ENCODE peak calls at places on chromosome 3, in nine cellular contexts. B is M059J; C is uterus; I is B cell; U is NCI-H2171; S is left cardiac atrium; G is AG09309; Q is fibroblast of lung; F is CD8-positive, alpha-beta memory T cell. V is an unnamed sample.

GRCh38 chr3:156837130-156837529 is 11.0 kb downstream of the LEKR1 start:
- DNase-seq in B (peak), C (no peak), I (no peak), U (no peak), S (no peak), G (no peak), Q (no peak), F (no peak), V (no peak)

GRCh38 chr3:171569571-171570132 is 109.4 kb upstream of the TNIK start:
- DNase-seq in B (no peak), C (no peak), I (no peak), U (no peak), S (no peak), G (no peak), Q (no peak), F (no peak), V (no peak)

GRCh38 chr3:41200669-41201021 is 1.3 kb downstream of the CTNNB1 start:
- DNase-seq in B (peak), C (peak), I (no peak), U (no peak), S (no peak), G (no peak), Q (peak), F (no peak), V (peak)

GRCh38 chr3:192750201-192750600 is 22.9 kb upstream of the FGF12 start:
- DNase-seq in B (no peak), C (no peak), I (no peak), U (no peak), S (no peak), G (no peak), Q (no peak), F (no peak), V (no peak)

GRCh38 chr3:98032881-98033280 is 2.2 kb downstream of the GABRR3 start:
- DNase-seq in B (no peak), C (no peak), I (no peak), U (no peak), S (no peak), G (no peak), Q (no peak), F (no peak), V (no peak)

GRCh38 chr3:22269827-22270226 is 518.8 kb upstream of the ZNF385D start:
- DNase-seq in B (peak), C (no peak), I (no peak), U (no peak), S (no peak), G (no peak), Q (peak), F (no peak), V (no peak)

GRCh38 chr3:138461246-138461645 is 26.8 kb downstream of the ESYT3 start:
- DNase-seq in B (peak), C (no peak), I (no peak), U (no peak), S (no peak), G (no peak), Q (no peak), F (no peak), V (no peak)

GRCh38 chr3:171248426-171249115 is 211.6 kb downstream of the TNIK start:
- DNase-seq in B (no peak), C (no peak), I (no peak), U (no peak), S (no peak), G (no peak), Q (no peak), F (no peak), V (no peak)

GRCh38 chr3:61807865-61808276 is 246.5 kb downstream of the PTPRG start:
- DNase-seq in B (no peak), C (no peak), I (no peak), U (peak), S (no peak), G (no peak), Q (peak), F (no peak), V (no peak)

GRCh38 chr3:45547202-45547701 is 47.3 kb upstream of the LIMD1 start:
- DNase-seq in B (no peak), C (no peak), I (no peak), U (no peak), S (no peak), G (no peak), Q (no peak), F (no peak), V (no peak)

GRCh38 chr3:122952509-122952908 is 75.1 kb downstream of the SEMA5B start:
- DNase-seq in B (peak), C (no peak), I (no peak), U (no peak), S (no peak), G (no peak), Q (no peak), F (no peak), V (no peak)

GRCh38 chr3:141431411-141432378 is 55.1 kb upstream of the RASA2 start:
- DNase-seq in B (no peak), C (peak), I (no peak), U (no peak), S (no peak), G (no peak), Q (no peak), F (no peak), V (no peak)

GRCh38 chr3:9500108-9501050 is 53.2 kb downstream of the LHFPL4 start:
- DNase-seq in B (peak), C (no peak), I (peak), U (no peak), S (peak), G (no peak), Q (peak), F (peak), V (peak)

GRCh38 chr3:44942202-44942921 is 33.6 kb downstream of the ZDHHC3 start:
- DNase-seq in B (peak), C (no peak), I (no peak), U (no peak), S (no peak), G (no peak), Q (peak), F (no peak), V (no peak)

GRCh38 chr3:58529516-58530353 is 7.3 kb downstream of the ACOX2 start:
- DNase-seq in B (no peak), C (no peak), I (no peak), U (no peak), S (no peak), G (no peak), Q (no peak), F (no peak), V (no peak)

GRCh38 chr3:12405432-12406272 is 78.6 kb upstream of the TSEN2 start:
- DNase-seq in B (peak), C (peak), I (no peak), U (no peak), S (peak), G (no peak), Q (peak), F (no peak), V (no peak)

GRCh38 chr3:25178627-25179026 is 249.4 kb upstream of the RARB start:
- DNase-seq in B (no peak), C (no peak), I (no peak), U (no peak), S (no peak), G (no peak), Q (no peak), F (no peak), V (no peak)

GRCh38 chr3:138923531-138923994 is 23.4 kb downstream of the FOXL2 start:
- DNase-seq in B (peak), C (peak), I (peak), U (peak), S (peak), G (peak), Q (peak), F (peak), V (peak)